ENCODE peak calls at places on chromosomes 7 and 10, in eight cellular contexts. U, E, W, L, J, N, R and A are unnamed samples.
A peak's percentile ranks its signal among the peaks of the same experiment; 100 is the strongest.

GRCh38 chr7:3029138-3029537 is 14.5 kb downstream of the CARD11 start:
- DNase-seq in U (peak; percentile 51), E (no peak), W (no peak), L (no peak), J (no peak), N (no peak), R (no peak), A (no peak)

GRCh38 chr10:52191049-52191448 is 123.0 kb upstream of the DKK1 start:
- DNase-seq in U (no peak), E (no peak), W (no peak), L (no peak), J (no peak), N (no peak), R (no peak), A (no peak)

GRCh38 chr10:132397671-132398565 is 918 bp downstream of the PWWP2B start:
- DNase-seq in U (peak; percentile 66), E (no peak), W (no peak), L (peak; percentile 60), J (peak; percentile 39), N (peak; percentile 58), R (no peak), A (no peak)

GRCh38 chr7:139587535-139587934 is 64.0 kb downstream of the CLEC2L start:
- DNase-seq in U (no peak), E (no peak), W (no peak), L (no peak), J (no peak), N (no peak), R (no peak), A (no peak)

GRCh38 chr10:132143162-132143561 is 43.6 kb upstream of the DPYSL4 start:
- DNase-seq in U (no peak), E (no peak), W (no peak), L (peak; percentile 3), J (no peak), N (no peak), R (no peak), A (peak; percentile 47)

GRCh38 chr10:121601458-121601857 is 3.2 kb upstream of the FGFR2 start:
- DNase-seq in U (no peak), E (no peak), W (no peak), L (no peak), J (no peak), N (no peak), R (no peak), A (no peak)

GRCh38 chr7:47100815-47101435 is 481.0 kb downstream of the TNS3 start:
- DNase-seq in U (peak; percentile 67), E (peak; percentile 36), W (peak; percentile 61), L (no peak), J (peak; percentile 89), N (peak; percentile 71), R (peak; percentile 47), A (peak; percentile 45)

GRCh38 chr10:33122014-33122788 is 164.2 kb upstream of the ITGB1 start:
- DNase-seq in U (no peak), E (no peak), W (no peak), L (no peak), J (no peak), N (peak; percentile 94), R (no peak), A (no peak)

GRCh38 chr10:3801558-3802192 is 16.7 kb upstream of the KLF6 start:
- DNase-seq in U (no peak), E (no peak), W (no peak), L (no peak), J (no peak), N (no peak), R (no peak), A (no peak)

GRCh38 chr7:38950309-38950708 is 27.4 kb upstream of the POU6F2 start:
- DNase-seq in U (no peak), E (no peak), W (no peak), L (no peak), J (no peak), N (peak; percentile 23), R (no peak), A (no peak)

GRCh38 chr7:135162382-135163001 is 8.0 kb downstream of the CYREN start:
- DNase-seq in U (no peak), E (no peak), W (no peak), L (no peak), J (no peak), N (no peak), R (no peak), A (no peak)

GRCh38 chr7:135165862-135166261 is 4.6 kb downstream of the CYREN start:
- DNase-seq in U (no peak), E (no peak), W (no peak), L (no peak), J (no peak), N (no peak), R (no peak), A (no peak)

GRCh38 chr7:135166338-135166989 is 4.0 kb downstream of the CYREN start:
- DNase-seq in U (no peak), E (no peak), W (no peak), L (no peak), J (no peak), N (no peak), R (no peak), A (no peak)

GRCh38 chr7:135161669-135162068 is 8.8 kb downstream of the CYREN start:
- DNase-seq in U (no peak), E (no peak), W (no peak), L (no peak), J (no peak), N (no peak), R (no peak), A (no peak)

DNA sequence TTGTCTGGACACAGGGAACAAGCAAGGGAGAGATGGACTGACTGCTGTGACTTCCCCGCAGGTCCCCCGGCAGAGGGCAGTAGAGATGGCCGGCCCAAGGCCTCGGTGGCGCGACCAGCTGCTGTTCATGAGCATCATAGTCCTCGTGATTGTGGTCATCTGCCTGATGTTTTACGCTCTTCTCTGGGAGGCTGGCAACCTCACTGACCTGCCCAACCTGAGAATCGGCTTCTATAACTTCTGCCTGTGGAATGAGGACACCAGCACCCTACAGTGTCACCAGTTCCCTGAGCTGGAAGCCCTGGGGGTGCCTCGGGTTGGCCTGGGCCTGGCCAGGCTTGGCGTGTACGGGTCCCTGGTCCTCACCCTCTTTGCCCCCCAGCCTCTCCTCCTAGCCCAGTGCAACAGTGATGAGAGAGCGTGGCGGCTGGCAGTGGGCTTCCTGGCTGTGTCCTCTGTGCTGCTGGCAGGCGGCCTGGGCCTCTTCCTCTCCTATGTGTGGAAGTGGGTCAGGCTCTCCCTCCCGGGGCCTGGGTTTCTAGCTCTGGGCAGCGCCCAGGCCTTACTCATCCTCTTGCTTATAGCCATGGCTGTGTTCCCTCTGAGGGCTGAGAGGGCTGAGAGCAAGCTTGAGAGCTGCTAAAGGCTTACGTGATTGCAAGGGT is 6.0 kb downstream of the CYREN start:
- DNase-seq in U (no peak), E (no peak), W (no peak), L (peak; percentile 80), J (no peak), N (no peak), R (no peak), A (no peak)
- TF ChIP-seq CTCF in U (no peak), E (no peak), W (no peak), L (peak; percentile 80), J (no peak), N (no peak), R (no peak), A (no peak)

GRCh38 chr10:70541738-70542564 is 60.6 kb downstream of the PRF1 start:
- DNase-seq in U (no peak), E (no peak), W (no peak), L (no peak), J (no peak), N (no peak), R (no peak), A (no peak)

GRCh38 chr10:70542565-70542938 is 60.0 kb downstream of the PRF1 start:
- DNase-seq in U (no peak), E (no peak), W (no peak), L (no peak), J (no peak), N (peak; percentile 5), R (no peak), A (no peak)

GRCh38 chr10:70540089-70540788 is 61.7 kb downstream of the PALD1 start:
- DNase-seq in U (peak; percentile 45), E (peak; percentile 26), W (no peak), L (no peak), J (peak; percentile 49), N (peak; percentile 21), R (peak; percentile 29), A (peak; percentile 52)

GRCh38 chr10:70539471-70539870 is 60.9 kb downstream of the PALD1 start:
- DNase-seq in U (no peak), E (no peak), W (no peak), L (no peak), J (no peak), N (no peak), R (no peak), A (no peak)

GRCh38 chr10:70540789-70541360 is 61.7 kb downstream of the PRF1 start:
- DNase-seq in U (no peak), E (no peak), W (no peak), L (no peak), J (no peak), N (no peak), R (no peak), A (no peak)
- TF ChIP-seq CTCF in U (no peak), E (peak; percentile 4), W (no peak), L (no peak), J (no peak), N (no peak), R (no peak), A (no peak)

GRCh38 chr7:26434974-26435373 is 143.3 kb downstream of the SNX10 start:
- DNase-seq in U (no peak), E (no peak), W (no peak), L (no peak), J (no peak), N (no peak), R (no peak), A (no peak)

GRCh38 chr7:26423436-26423835 is 131.8 kb downstream of the SNX10 start:
- DNase-seq in U (no peak), E (no peak), W (no peak), L (no peak), J (no peak), N (no peak), R (no peak), A (no peak)

GRCh38 chr7:26428571-26428970 is 136.9 kb downstream of the SNX10 start:
- DNase-seq in U (peak; percentile 57), E (no peak), W (no peak), L (no peak), J (no peak), N (no peak), R (no peak), A (no peak)

GRCh38 chr7:26426096-26426495 is 134.4 kb downstream of the SNX10 start:
- DNase-seq in U (no peak), E (no peak), W (no peak), L (no peak), J (no peak), N (no peak), R (no peak), A (no peak)

GRCh38 chr7:26429168-26429567 is 137.5 kb downstream of the SNX10 start:
- DNase-seq in U (no peak), E (peak; percentile 15), W (no peak), L (no peak), J (no peak), N (no peak), R (no peak), A (no peak)
- TF ChIP-seq CTCF in U (no peak), E (no peak), W (no peak), L (no peak), J (no peak), N (no peak), R (no peak), A (no peak)

DNA sequence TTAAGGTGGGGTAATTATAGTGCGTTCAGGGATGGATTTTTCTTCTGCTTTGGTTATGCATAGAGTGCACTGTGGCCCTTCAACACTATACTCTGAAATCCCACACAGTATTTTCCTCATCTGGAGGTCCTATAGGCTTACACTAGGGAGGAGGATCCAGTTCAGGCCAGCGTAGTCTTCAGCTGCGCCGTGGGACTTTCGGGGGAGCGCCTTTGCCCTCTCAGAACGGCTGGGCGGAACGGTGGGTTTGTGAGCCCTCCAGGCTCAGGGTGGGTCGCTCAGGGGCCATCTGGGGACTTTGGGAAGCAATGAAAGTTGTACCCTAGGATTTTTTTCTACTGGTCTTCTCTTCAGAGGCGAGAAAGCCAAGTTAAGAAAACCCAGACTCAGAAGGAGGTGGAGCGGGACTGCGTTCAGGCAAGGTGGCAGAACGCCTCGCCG is 652 bp upstream of the VPS26A start:
- DNase-seq in U (peak; percentile 73), E (peak; percentile 45), W (peak; percentile 41), L (no peak), J (no peak), N (peak; percentile 74), R (no peak), A (peak; percentile 66)
- TF ChIP-seq CTCF in U (peak; percentile 69), E (no peak), W (peak; percentile 25), L (peak; percentile 23), J (peak; percentile 15), N (no peak), R (no peak), A (no peak)